ENCODE peak calls at places on chromosomes 2 and 18, in eight cellular contexts. Q, R, A, N, O, M, C and U are unnamed samples.

GRCh38 chr18:25805323-25805722 is 285.1 kb downstream of the SS18 start:
- ATAC-seq in C (no peak), O (no peak), N (no peak), R (no peak), A (peak), M (no peak), Q (no peak), U (peak)

GRCh38 chr2:205800804-205801203 is 118.5 kb downstream of the NRP2 start:
- ATAC-seq in R (no peak), N (no peak), Q (no peak), C (no peak), O (no peak), A (peak), M (no peak), U (peak)

GRCh38 chr2:226403360-226403759 is 396.3 kb downstream of the IRS1 start:
- ATAC-seq in Q (no peak), N (no peak), A (peak), C (peak), O (no peak), M (no peak), R (no peak), U (no peak)

GRCh38 chr2:44155577-44156446 is 12.9 kb upstream of the PPM1B start:
- ATAC-seq in A (no peak), Q (no peak), M (peak), R (no peak), C (no peak), N (peak), O (no peak), U (no peak)

GRCh38 chr18:23259701-23260661 is 124.7 kb downstream of the CABLES1 start:
- ATAC-seq in N (peak), O (peak), M (peak), R (peak), A (peak), Q (peak), C (peak), U (peak)

GRCh38 chr2:239305222-239305575 is 95.6 kb downstream of the HDAC4 start:
- ATAC-seq in C (no peak), M (no peak), A (no peak), N (no peak), Q (no peak), R (no peak), O (no peak), U (no peak)

GRCh38 chr2:168434164-168434563 is 21.9 kb upstream of the CERS6 start:
- ATAC-seq in A (no peak), M (no peak), R (no peak), Q (no peak), O (no peak), C (no peak), N (no peak), U (no peak)

GRCh38 chr18:21177742-21178305 is 64.2 kb upstream of the GREB1L start:
- ATAC-seq in C (no peak), M (no peak), O (no peak), N (no peak), Q (no peak), A (no peak), R (no peak), U (no peak)

GRCh38 chr2:149187061-149187460 is 143.3 kb upstream of the LYPD6 start:
- ATAC-seq in Q (no peak), N (no peak), C (no peak), R (no peak), O (no peak), A (no peak), M (no peak), U (no peak)

GRCh38 chr2:204260162-204260877 is 285.0 kb upstream of the PARD3B start:
- ATAC-seq in C (peak), N (peak), R (peak), O (peak), Q (peak), A (peak), M (peak), U (peak)

GRCh38 chr2:47189635-47190034 is 34.5 kb upstream of the STPG4 start:
- ATAC-seq in A (no peak), M (no peak), C (no peak), Q (no peak), O (no peak), N (no peak), R (no peak), U (no peak)

GRCh38 chr2:127174977-127175376 is 45.1 kb downstream of the CYP27C1 start:
- ATAC-seq in R (no peak), O (no peak), Q (peak), A (peak), M (peak), N (no peak), C (peak), U (peak)

DNA sequence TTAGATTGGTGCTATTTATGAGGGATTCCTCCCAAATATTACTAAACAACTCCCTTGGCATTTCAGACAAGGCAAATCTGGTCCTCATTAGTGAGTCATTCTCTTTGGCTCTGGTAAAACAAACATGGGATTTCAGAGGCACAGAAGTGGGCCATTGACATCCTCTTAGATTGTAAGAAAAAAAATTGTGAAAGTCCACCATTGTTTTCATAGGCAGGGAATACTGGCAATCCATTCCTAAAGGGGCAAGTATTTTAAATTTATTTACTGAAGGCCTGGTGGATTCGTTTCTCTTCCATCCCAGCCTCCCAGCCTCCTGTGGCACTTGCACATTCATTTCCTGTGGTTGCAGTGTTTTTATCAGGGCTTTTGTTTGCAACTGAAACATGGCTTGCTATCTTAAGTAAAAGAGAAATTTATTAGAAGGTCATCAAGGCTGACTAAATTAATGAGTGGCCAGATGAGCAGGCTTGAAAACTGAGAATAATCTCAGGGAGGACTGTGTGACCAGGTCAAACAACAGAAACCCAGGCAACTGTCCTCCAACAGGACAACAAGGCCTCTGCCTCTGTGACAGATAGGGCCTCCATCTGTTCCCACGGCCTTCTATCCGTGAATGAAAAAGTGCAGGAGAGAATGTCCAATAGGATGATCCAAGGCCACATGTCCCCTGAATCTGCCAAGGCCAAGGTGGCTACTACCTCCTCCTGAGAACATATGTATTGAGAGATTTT is 23.1 kb upstream of the TNFAIP6 start:
- ATAC-seq in N (no peak), R (no peak), Q (no peak), A (peak), M (no peak), C (peak), O (no peak), U (peak)
- TF ChIP-seq POLR2AphosphoS5 in N (no peak), R (no peak), Q (no peak), A (no peak), M (no peak), C (no peak), O (no peak), U (peak)

GRCh38 chr2:237314198-237314597 is 99.8 kb downstream of the COL6A3 start:
- ATAC-seq in R (no peak), O (no peak), M (no peak), C (no peak), N (no peak), A (no peak), Q (no peak), U (peak)
- TF ChIP-seq POLR2AphosphoS5 in R (no peak), O (no peak), M (no peak), C (no peak), N (no peak), A (no peak), Q (no peak), U (peak)

GRCh38 chr2:12818416-12819097 is 101.8 kb downstream of the TRIB2 start:
- ATAC-seq in N (no peak), C (no peak), O (no peak), Q (no peak), R (no peak), M (no peak), A (peak), U (peak)
- TF ChIP-seq POLR2AphosphoS5 in N (no peak), C (no peak), O (no peak), Q (no peak), R (no peak), M (no peak), A (no peak), U (no peak)

GRCh38 chr18:60861575-60861974 is 471.7 kb upstream of the CDH20 start:
- ATAC-seq in A (no peak), N (no peak), O (no peak), R (no peak), M (no peak), C (no peak), Q (no peak), U (no peak)
- TF ChIP-seq POLR2AphosphoS5 in A (no peak), N (no peak), O (no peak), R (no peak), M (no peak), C (no peak), Q (no peak), U (no peak)

GRCh38 chr18:79791141-79791972 is 6.4 kb upstream of the KCNG2 start:
- ATAC-seq in A (peak), Q (no peak), N (no peak), C (peak), R (no peak), M (no peak), O (peak), U (peak)
- TF ChIP-seq POLR2AphosphoS5 in A (peak), Q (no peak), N (no peak), C (no peak), R (no peak), M (no peak), O (no peak), U (peak)

GRCh38 chr18:55415258-55415871 is 172.6 kb downstream of the TCF4 start:
- ATAC-seq in N (peak), A (peak), M (peak), Q (peak), C (peak), O (peak), R (peak), U (peak)
- TF ChIP-seq POLR2AphosphoS5 in N (no peak), A (no peak), M (no peak), Q (no peak), C (no peak), O (no peak), R (no peak), U (no peak)

GRCh38 chr18:32195881-32196815 is 6.3 kb downstream of the MEP1B start:
- ATAC-seq in N (no peak), M (no peak), O (no peak), R (no peak), A (no peak), Q (no peak), C (no peak), U (no peak)

GRCh38 chr18:32200766-32201165 is 10.9 kb downstream of the MEP1B start:
- ATAC-seq in Q (no peak), A (no peak), N (no peak), M (no peak), C (no peak), O (no peak), R (no peak), U (no peak)

GRCh38 chr18:32201936-32202335 is 12.1 kb downstream of the MEP1B start:
- ATAC-seq in Q (no peak), M (no peak), N (no peak), C (no peak), O (no peak), A (no peak), R (no peak), U (no peak)
- TF ChIP-seq POLR2AphosphoS5 in Q (no peak), M (no peak), N (no peak), C (no peak), O (no peak), A (no peak), R (no peak), U (no peak)